ENCODE peak calls at places on chromosomes 6 and 20, in five cellular contexts. H is astrocyte of the cerebellum, Y is GM13976, W is HFF-Myc, C is cardiac septum. Q is an unnamed sample.

GRCh38 chr6:49336514-49337131 is 126.4 kb downstream of the MMUT start:
- DNase-seq in H (no peak), Y (no peak), W (no peak), C (no peak), Q (no peak)

GRCh38 chr6:109373333-109373732 is 8.9 kb downstream of the CD164 start:
- DNase-seq in H (no peak), Y (no peak), W (no peak), C (no peak), Q (no peak)

GRCh38 chr20:45343867-45344721 is 4.1 kb downstream of the SDC4 start:
- DNase-seq in H (peak; percentile 68), Y (no peak), W (peak; percentile 87), C (no peak), Q (peak; percentile 94)

GRCh38 chr6:158706369-158706982 is 56.6 kb downstream of the SYTL3 start:
- DNase-seq in H (no peak), Y (no peak), W (no peak), C (no peak), Q (peak; percentile 72)

GRCh38 chr6:100296810-100297544 is 167.7 kb downstream of the SIM1 start:
- DNase-seq in H (peak; percentile 73), Y (no peak), W (peak; percentile 69), C (no peak), Q (peak; percentile 41)

GRCh38 chr6:84967389-84967788 is 203.0 kb upstream of the TBX18 start:
- DNase-seq in H (no peak), Y (peak; percentile 7), W (peak; percentile 43), C (no peak), Q (peak; percentile 62)

GRCh38 chr6:124964084-124964763 is 2.0 kb downstream of the RNF217 start:
- DNase-seq in H (peak; percentile 29), Y (no peak), W (no peak), C (no peak), Q (peak; percentile 88)

GRCh38 chr20:25340380-25340779 is 50.3 kb downstream of the ABHD12 start:
- DNase-seq in H (no peak), Y (peak; percentile 4), W (no peak), C (no peak), Q (no peak)

GRCh38 chr20:31642837-31643236 is 5.1 kb downstream of the COX4I2 start:
- DNase-seq in H (no peak), Y (no peak), W (no peak), C (no peak), Q (no peak)

GRCh38 chr6:38542031-38542430 is 97.7 kb downstream of the BTBD9 start:
- DNase-seq in H (no peak), Y (no peak), W (no peak), C (no peak), Q (no peak)